ENCODE peak calls at places on chromosomes 6 and 20, in nine cellular contexts. C is uterus, H is Peyer's patch, G is heart left ventricle, Z is sigmoid colon, D is adrenal gland, N is HepG2, I is H1, F is breast epithelium. W is an unnamed sample.
A peak's percentile ranks its signal among the peaks of the same experiment; 100 is the strongest.

GRCh38 chr20:1994627-1995026 is 769 bp upstream of the PDYN start:
- DNase-seq in C (no peak), H (no peak), G (no peak), Z (no peak), D (no peak), N (no peak), I (no peak), F (no peak), W (no peak)

GRCh38 chr20:59037386-59037785 is 5.2 kb downstream of the PRELID3B start:
- DNase-seq in C (no peak), H (no peak), G (no peak), Z (no peak), D (no peak), N (no peak), I (no peak), F (no peak), W (no peak)

GRCh38 chr6:113182370-113183141 is 674.6 kb upstream of the MARCKS start:
- DNase-seq in C (no peak), H (no peak), G (no peak), Z (no peak), D (no peak), N (peak; percentile 2), I (no peak), F (no peak), W (no peak)

GRCh38 chr20:56587307-56588108 is 41.6 kb upstream of the TFAP2C start:
- DNase-seq in C (no peak), H (no peak), G (no peak), Z (no peak), D (no peak), N (no peak), I (no peak), F (no peak), W (peak; percentile 75)

GRCh38 chr20:62795023-62795761 is 1.1 kb upstream of the MRGBP start:
- DNase-seq in C (no peak), H (peak; percentile 80), G (no peak), Z (no peak), D (no peak), N (peak; percentile 77), I (no peak), F (no peak), W (peak; percentile 63)

GRCh38 chr20:55103188-55103587 is 627.8 kb downstream of the DOK5 start:
- DNase-seq in C (no peak), H (peak; percentile 75), G (no peak), Z (no peak), D (no peak), N (no peak), I (no peak), F (no peak), W (no peak)

GRCh38 chr6:114364295-114364694 is 21.5 kb upstream of the HS3ST5 start:
- DNase-seq in C (no peak), H (no peak), G (no peak), Z (no peak), D (no peak), N (peak; percentile 34), I (no peak), F (no peak), W (no peak)

GRCh38 chr6:150720774-150721233 is 121.1 kb downstream of the PLEKHG1 start:
- DNase-seq in C (no peak), H (no peak), G (no peak), Z (no peak), D (no peak), N (no peak), I (no peak), F (no peak), W (peak; percentile 42)

GRCh38 chr6:15440040-15440439 is 194.2 kb downstream of the JARID2 start:
- DNase-seq in C (no peak), H (no peak), G (no peak), Z (no peak), D (no peak), N (no peak), I (no peak), F (no peak), W (no peak)

GRCh38 chr6:15443119-15443518 is 197.2 kb downstream of the JARID2 start:
- DNase-seq in C (peak; percentile 26), H (no peak), G (no peak), Z (no peak), D (no peak), N (no peak), I (no peak), F (no peak), W (no peak)

GRCh38 chr6:15442467-15442866 is 196.6 kb downstream of the JARID2 start:
- DNase-seq in C (no peak), H (no peak), G (no peak), Z (no peak), D (no peak), N (no peak), I (no peak), F (no peak), W (no peak)

GRCh38 chr6:15441982-15442381 is 196.1 kb downstream of the JARID2 start:
- DNase-seq in C (no peak), H (no peak), G (no peak), Z (no peak), D (no peak), N (no peak), I (no peak), F (no peak), W (no peak)

GRCh38 chr6:15441215-15441868 is 195.5 kb downstream of the JARID2 start:
- DNase-seq in C (peak; percentile 32), H (peak; percentile 65), G (peak; percentile 35), Z (no peak), D (peak; percentile 34), N (peak; percentile 65), I (no peak), F (no peak), W (peak; percentile 59)
- TF ChIP-seq CTCF in C (peak; percentile 75), H (peak; percentile 75), G (peak; percentile 92), Z (peak; percentile 82), D (peak; percentile 78), N (peak; percentile 81), I (no peak), F (peak; percentile 78), W (peak; percentile 31)

DNA sequence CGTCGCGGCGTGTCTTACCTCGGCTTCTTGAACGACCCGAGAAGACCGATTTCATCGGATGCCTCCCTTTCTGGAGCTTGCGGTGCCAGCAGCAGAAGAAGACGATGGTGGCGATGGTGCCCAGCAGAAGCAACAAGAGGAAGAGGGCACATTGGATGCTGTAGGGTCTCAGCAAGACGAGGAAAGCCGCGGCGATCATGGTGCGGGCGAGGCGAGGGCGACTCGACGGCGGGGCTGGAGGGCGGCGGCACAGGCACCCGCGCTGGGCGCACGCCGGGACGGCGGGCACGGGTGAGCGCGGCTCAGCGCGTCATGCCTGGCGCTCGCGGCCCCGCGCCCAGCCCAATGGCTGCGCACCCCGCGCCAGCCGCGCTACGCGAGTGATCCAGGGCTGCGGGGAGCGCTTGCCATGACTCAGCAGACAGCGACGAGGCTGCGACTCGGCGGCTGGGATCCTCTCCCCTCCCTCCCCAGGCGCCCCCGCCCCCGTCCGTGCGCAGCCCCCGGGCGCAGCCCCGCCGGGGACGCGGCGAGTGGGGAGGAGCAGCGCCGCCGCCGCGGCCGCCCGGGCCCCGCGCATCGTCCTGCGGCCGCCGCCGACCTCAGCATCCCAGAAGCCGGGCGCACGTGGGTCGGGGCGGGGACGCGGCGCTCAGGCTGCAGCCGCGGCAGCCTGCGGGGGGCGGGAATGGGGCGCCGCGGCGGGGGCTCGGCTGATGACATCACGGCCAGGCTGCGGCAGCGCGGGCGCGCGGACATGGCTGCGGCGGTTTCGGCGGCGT is at the start of gene BEND6:
- DNase-seq in C (peak; percentile 64), H (peak; percentile 48), G (peak; percentile 42), Z (peak; percentile 77), D (peak; percentile 25), N (peak; percentile 28), I (peak; percentile 17), F (no peak), W (peak; percentile 66)
- TF ChIP-seq POLR2A in C (peak; percentile 48), H (no peak), G (no peak), Z (no peak), D (peak; percentile 36), N (peak; percentile 28), I (no peak), F (no peak), W (no peak)

GRCh38 chr6:154165488-154165887 is 126.4 kb downstream of the OPRM1 start:
- DNase-seq in C (no peak), H (no peak), G (no peak), Z (no peak), D (no peak), N (no peak), I (no peak), F (no peak), W (no peak)

GRCh38 chr6:154167163-154167562 is 128.1 kb downstream of the OPRM1 start:
- DNase-seq in C (no peak), H (no peak), G (no peak), Z (no peak), D (no peak), N (no peak), I (no peak), F (no peak), W (no peak)

GRCh38 chr6:154169193-154169847 is 130.3 kb downstream of the OPRM1 start:
- DNase-seq in C (no peak), H (no peak), G (no peak), Z (no peak), D (no peak), N (no peak), I (no peak), F (no peak), W (no peak)

GRCh38 chr6:154164397-154164796 is 125.4 kb downstream of the OPRM1 start:
- DNase-seq in C (peak; percentile 64), H (no peak), G (no peak), Z (peak; percentile 71), D (peak; percentile 49), N (no peak), I (no peak), F (no peak), W (peak; percentile 66)

DNA sequence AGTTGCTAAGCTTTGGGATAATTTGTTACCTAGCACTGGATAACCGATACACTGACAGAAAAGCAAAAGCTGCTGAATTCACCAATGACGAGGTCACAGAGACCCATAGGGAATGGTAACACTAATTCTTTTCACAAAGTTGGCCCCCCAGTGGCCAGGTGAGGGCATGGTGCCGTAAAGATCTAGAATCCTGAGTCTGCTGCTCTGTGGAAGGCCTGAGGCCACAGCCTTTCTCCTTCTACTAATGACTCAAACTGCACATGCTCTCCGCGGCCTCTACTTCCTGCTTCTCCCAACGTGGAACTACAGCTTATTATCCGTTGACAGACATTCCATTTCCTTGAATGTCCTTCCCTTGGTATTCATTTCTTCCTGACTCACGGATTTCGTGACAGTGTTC is 127.1 kb downstream of the OPRM1 start:
- DNase-seq in C (no peak), H (no peak), G (no peak), Z (no peak), D (no peak), N (no peak), I (no peak), F (no peak), W (no peak)
- TF ChIP-seq CTCF in C (no peak), H (no peak), G (no peak), Z (no peak), D (no peak), N (peak; percentile 23), I (peak; percentile 40), F (no peak), W (no peak)

DNA sequence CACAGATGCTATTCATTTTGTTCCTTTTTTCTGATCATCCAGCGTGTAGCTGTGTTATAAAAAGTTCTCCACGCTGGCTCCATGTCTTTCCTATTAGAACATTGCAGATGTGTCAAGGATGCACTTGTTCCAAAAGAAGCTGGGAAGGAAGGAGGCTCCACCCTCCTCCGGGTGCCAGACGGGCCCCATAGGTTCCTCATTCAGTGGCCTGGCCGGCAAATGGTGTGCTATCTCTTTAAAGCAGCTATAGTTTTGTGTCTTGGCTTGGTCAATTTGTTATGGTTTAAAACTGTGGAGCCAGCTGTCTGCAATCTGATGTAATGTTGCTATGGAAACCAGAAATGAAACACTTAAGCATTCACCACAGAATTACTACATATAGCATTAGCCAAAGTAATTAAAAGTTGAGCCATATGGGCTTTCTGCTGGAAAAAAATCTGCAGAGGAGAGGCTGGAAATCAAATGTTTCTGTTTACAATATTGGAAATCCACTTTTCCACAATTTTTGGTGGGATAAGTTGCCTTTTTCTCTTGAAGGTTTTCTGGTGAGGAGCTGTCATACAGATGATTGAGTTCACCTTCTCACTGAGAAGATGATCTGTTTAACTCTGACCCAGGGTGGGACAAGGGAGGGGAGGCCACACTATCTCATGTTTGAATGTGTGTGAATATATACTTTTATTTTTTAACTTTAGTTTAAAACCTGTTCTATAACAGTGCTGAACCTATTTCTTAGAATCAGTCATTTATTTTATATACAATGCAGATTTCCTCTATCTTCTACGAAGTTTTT is 167.3 kb downstream of the SASH1 start:
- DNase-seq in C (peak; percentile 56), H (peak; percentile 74), G (peak; percentile 61), Z (peak; percentile 92), D (no peak), N (no peak), I (no peak), F (no peak), W (peak; percentile 55)
- TF ChIP-seq POLR2A in C (no peak), H (peak; percentile 21), G (peak; percentile 4), Z (peak; percentile 22), D (no peak), N (no peak), I (no peak), F (peak; percentile 11), W (no peak)